ENCODE peak calls at places on chromosomes 5 and 9, in seven cellular contexts. V, N, O, I, X, Q and C are unnamed samples.

GRCh38 chr5:10550222-10550995 is 13.5 kb upstream of the ANKRD33B start:
- DNase-seq in V (no peak), N (peak), O (no peak), I (no peak), X (no peak), Q (no peak), C (no peak)

GRCh38 chr5:9239626-9240025 is 306.2 kb downstream of the SEMA5A start:
- DNase-seq in V (no peak), N (no peak), O (no peak), I (no peak), X (peak), Q (no peak), C (no peak)

GRCh38 chr5:56273376-56274005 is 40.4 kb upstream of the ANKRD55 start:
- DNase-seq in V (no peak), N (no peak), O (no peak), I (no peak), X (no peak), Q (no peak), C (no peak)

GRCh38 chr9:95887926-95888497 is 12.5 kb downstream of the ERCC6L2 start:
- DNase-seq in V (no peak), N (no peak), O (no peak), I (no peak), X (no peak), Q (no peak), C (peak)

GRCh38 chr5:109354761-109355160 is 55.0 kb downstream of the PJA2 start:
- DNase-seq in V (no peak), N (no peak), O (no peak), I (no peak), X (no peak), Q (no peak), C (no peak)

GRCh38 chr5:157447246-157447645 is 12.8 kb upstream of the NIPAL4 start:
- DNase-seq in V (no peak), N (no peak), O (peak), I (no peak), X (no peak), Q (no peak), C (no peak)

GRCh38 chr5:102010644-102011043 is 285.4 kb downstream of the SLCO4C1 start:
- DNase-seq in V (no peak), N (no peak), O (no peak), I (no peak), X (no peak), Q (no peak), C (no peak)

GRCh38 chr9:23829580-23830458 is 3.8 kb upstream of the ELAVL2 start:
- DNase-seq in V (no peak), N (no peak), O (no peak), I (no peak), X (peak), Q (no peak), C (no peak)

GRCh38 chr5:42309865-42310264 is 113.4 kb upstream of the GHR start:
- DNase-seq in V (no peak), N (no peak), O (no peak), I (no peak), X (no peak), Q (no peak), C (no peak)

GRCh38 chr9:35882265-35882848 is 12.2 kb upstream of the OR13J1 start:
- DNase-seq in V (peak), N (peak), O (peak), I (peak), X (peak), Q (peak), C (peak)

GRCh38 chr5:115469904-115470516 is 74.6 kb downstream of the FEM1C start:
- DNase-seq in V (no peak), N (no peak), O (no peak), I (no peak), X (no peak), Q (no peak), C (no peak)

GRCh38 chr5:150588495-150588890 is 52.0 kb upstream of the SYNPO start:
- DNase-seq in V (no peak), N (no peak), O (no peak), I (no peak), X (no peak), Q (no peak), C (no peak)

GRCh38 chr5:150587016-150587415 is 53.4 kb upstream of the SYNPO start:
- DNase-seq in V (no peak), N (no peak), O (no peak), I (no peak), X (no peak), Q (no peak), C (no peak)

GRCh38 chr5:150585781-150586461 is 54.5 kb upstream of the SYNPO start:
- DNase-seq in V (no peak), N (no peak), O (no peak), I (no peak), X (no peak), Q (no peak), C (no peak)

GRCh38 chr5:150589791-150590601 is 50.5 kb upstream of the SYNPO start:
- DNase-seq in V (no peak), N (no peak), O (peak), I (peak), X (peak), Q (no peak), C (no peak)

DNA sequence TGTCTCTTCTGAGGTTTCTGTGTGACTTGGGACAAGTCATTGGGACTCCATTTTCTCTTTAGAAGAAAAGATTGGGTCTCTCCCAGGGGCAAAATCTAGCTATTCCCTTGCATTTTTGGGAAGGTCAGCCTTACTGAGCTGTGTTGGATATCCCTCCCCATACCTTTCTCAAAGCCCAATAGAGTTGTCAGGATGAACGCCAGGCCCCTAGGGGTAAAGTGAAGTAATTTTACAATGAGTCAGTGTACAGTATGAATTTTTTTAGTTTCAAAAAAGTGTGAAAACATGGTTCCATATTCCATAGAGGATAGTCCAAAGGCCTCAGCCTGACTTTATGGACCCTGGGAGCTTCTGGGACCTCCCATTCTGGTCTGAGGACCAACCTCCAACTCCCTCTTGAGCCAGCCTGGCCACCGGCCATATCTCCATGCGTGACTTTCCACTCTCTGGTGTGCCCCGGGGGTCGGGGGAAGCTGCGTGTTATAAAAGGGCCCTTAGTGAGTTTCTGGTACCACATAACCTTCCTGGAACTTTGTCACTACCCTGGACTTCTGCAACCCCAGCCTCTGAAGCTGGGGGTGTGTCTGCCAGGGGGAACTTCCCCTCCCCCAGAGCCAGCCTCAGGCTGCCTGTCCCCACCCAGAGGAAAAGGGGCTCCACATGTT is 52.5 kb upstream of the SYNPO start:
- DNase-seq in V (no peak), N (peak), O (no peak), I (peak), X (no peak), Q (no peak), C (no peak)
- H3K27ac ChIP-seq in V (no peak), N (no peak), O (no peak), I (no peak), X (no peak), Q (no peak), C (no peak)

GRCh38 chr5:32129074-32129598 is 45.0 kb downstream of the GOLPH3 start:
- DNase-seq in V (no peak), N (no peak), O (no peak), I (no peak), X (no peak), Q (no peak), C (no peak)
- H3K27ac ChIP-seq in V (no peak), N (no peak), O (no peak), I (no peak), X (peak), Q (no peak), C (no peak)

GRCh38 chr5:93188876-93189485 is 392.0 kb downstream of the NR2F1-AS1 start:
- DNase-seq in V (no peak), N (peak), O (no peak), I (no peak), X (no peak), Q (no peak), C (no peak)
- H3K27ac ChIP-seq in V (peak), N (peak), O (no peak), I (no peak), X (no peak), Q (no peak), C (no peak)

GRCh38 chr5:171155621-171156020 is 153.4 kb upstream of the TLX3 start:
- DNase-seq in V (no peak), N (peak), O (no peak), I (no peak), X (peak), Q (no peak), C (no peak)
- H3K27ac ChIP-seq in V (no peak), N (peak), O (no peak), I (no peak), X (no peak), Q (no peak), C (no peak)

GRCh38 chr5:151096001-151096373 is 15.2 kb upstream of the TNIP1 start:
- DNase-seq in V (no peak), N (no peak), O (peak), I (no peak), X (no peak), Q (no peak), C (no peak)

GRCh38 chr5:151097081-151097480 is 16.2 kb upstream of the TNIP1 start:
- DNase-seq in V (no peak), N (no peak), O (no peak), I (no peak), X (no peak), Q (no peak), C (no peak)

GRCh38 chr5:151100690-151101089 is 19.9 kb upstream of the TNIP1 start:
- DNase-seq in V (no peak), N (no peak), O (no peak), I (no peak), X (no peak), Q (no peak), C (no peak)

GRCh38 chr5:151095341-151096000 is 14.6 kb upstream of the TNIP1 start:
- DNase-seq in V (no peak), N (peak), O (peak), I (no peak), X (no peak), Q (no peak), C (no peak)

DNA sequence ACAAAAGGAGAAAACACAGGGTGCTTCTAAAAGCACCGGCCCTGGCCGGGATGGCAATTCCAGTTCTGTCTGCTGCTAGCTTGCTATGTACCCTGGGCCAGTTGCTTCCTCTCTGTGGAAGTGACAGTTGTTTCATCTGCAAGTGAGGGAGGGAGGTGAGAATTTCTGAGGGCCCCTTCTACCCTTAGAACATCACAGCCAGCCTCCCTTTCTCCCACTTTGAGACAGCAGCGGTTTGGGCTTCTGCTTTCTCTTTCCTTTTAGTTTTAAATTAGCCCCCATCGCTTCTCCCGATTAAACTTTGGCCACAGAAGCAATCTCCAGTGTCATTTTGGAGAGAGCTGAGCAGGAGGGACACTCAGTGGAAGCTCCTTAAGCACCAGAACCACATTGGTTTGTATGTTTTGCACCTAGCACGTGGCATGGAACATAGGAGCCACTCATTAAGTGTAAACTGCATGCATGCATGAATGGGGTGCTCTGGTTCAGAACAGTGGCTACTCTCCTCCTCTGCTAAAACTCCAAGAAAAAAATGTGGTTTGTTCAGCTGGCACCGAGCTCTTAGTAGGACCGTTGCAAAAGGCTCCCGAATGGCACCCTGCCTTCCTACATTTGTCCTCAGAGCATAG is 17.5 kb upstream of the TNIP1 start:
- DNase-seq in V (no peak), N (no peak), O (no peak), I (no peak), X (no peak), Q (peak), C (no peak)
- H3K27ac ChIP-seq in V (no peak), N (no peak), O (no peak), I (peak), X (no peak), Q (peak), C (peak)

DNA sequence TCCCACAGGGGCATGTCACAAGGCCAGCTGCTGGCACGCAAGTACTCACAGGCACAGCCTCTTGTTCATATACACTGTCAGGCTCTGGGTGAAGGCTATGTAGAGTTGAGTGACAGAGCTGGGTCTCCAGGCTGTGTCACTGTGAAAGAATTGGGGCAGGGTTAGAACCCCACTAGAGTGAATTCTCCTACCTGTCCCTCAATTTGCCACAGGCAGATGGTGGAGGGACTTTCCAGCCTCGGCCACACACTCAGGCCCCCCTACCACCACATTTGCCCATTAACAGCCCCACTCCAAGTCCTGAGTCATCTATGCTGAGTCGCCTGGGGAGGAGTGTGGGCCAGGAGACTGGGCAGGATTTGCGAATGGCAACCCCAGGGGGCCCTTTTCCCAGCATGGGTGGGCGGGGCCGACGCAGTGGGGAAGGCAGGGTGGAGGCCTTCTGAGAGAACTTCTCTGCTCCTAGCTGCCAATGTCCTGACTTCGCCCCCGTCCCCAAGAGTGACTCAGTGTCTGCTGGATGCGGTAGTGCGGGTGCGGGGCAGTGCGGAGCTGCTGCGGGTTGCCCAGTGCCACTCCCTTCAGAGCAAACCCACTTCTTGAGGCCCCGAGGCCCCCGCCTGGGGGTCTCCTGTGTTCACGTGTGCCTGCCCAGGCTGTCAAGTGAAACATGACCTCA is 50.3 kb upstream of the PSD2 start:
- DNase-seq in V (peak), N (peak), O (no peak), I (no peak), X (peak), Q (no peak), C (no peak)
- H3K27ac ChIP-seq in V (peak), N (no peak), O (peak), I (no peak), X (no peak), Q (no peak), C (no peak)

DNA sequence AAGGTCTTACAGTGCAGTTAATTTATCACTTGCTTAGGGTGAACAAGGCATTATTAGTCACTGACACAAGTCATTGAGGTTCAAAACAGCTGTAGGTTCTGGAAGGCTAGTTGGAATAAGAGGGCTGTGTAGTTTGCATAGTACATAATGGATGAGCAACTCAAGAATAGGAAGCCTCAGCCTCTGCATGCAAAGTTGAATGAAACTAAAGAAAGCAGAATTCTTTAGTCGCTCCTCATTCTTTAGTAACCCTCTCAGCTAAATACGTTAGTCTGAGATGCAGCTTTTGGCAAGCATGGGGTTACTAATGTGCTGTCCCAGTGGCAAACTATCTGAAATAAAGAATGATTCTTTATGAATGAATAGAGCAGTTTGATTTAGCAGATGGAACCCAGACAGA is 74.2 kb downstream of the ADGRV1 start:
- DNase-seq in V (no peak), N (no peak), O (no peak), I (no peak), X (no peak), Q (no peak), C (no peak)
- H3K27ac ChIP-seq in V (no peak), N (no peak), O (no peak), I (no peak), X (no peak), Q (no peak), C (no peak)

DNA sequence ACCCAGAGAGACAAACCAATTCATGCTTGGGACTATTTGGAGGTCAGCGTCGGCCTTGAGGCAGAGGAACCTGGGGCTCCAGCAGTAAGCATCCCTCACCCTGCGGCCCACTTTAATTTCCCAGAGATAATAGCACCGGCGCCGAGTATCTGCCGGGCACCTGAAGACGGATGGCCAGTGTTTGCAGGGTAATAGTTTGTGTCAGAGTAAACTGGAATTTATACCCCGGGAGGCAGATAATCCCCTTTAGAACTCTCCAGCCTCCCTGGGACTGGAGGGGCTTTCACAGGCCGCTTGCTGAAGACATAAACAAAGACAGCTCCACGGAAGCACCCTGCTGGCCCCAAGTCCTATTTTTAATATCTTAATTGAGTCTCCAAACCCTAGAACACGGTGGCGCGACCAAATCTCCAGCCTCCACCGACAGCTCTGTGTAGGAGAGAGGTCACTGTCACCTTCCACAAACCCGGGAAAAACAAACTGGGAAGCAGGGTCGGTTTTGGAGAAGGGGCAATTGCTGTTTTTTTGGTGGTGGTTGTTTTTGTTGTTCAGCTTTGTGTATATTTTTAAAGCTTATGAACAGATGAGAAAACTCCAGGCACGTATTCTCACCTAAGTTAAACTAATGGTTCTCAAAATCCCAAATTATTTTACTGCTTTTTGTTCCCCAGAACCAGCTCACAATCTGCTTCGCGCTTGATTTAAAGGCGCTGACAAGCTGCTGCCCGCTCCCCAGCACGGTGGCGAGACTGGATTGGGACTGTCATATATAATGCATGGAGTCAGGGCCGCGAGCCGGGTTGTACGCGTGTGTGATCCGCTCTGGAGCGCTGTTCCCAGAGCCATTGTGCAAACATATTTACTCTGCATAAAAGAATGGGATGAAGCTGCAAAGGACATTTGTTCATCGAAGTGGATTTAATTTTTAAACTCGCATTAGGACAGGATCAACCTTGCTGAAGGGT is 17.6 kb upstream of the FCN1 start:
- DNase-seq in V (no peak), N (no peak), O (no peak), I (peak), X (no peak), Q (no peak), C (no peak)
- H3K27ac ChIP-seq in V (no peak), N (no peak), O (no peak), I (no peak), X (no peak), Q (no peak), C (no peak)

GRCh38 chr5:77893225-77893860 is 117.2 kb upstream of the TBCA start:
- DNase-seq in V (peak), N (peak), O (no peak), I (no peak), X (peak), Q (no peak), C (no peak)
- H3K27ac ChIP-seq in V (peak), N (peak), O (no peak), I (no peak), X (peak), Q (no peak), C (no peak)

GRCh38 chr5:67338416-67338815 is 141.8 kb upstream of the CD180 start:
- DNase-seq in V (no peak), N (peak), O (no peak), I (no peak), X (no peak), Q (no peak), C (no peak)
- H3K27ac ChIP-seq in V (no peak), N (no peak), O (no peak), I (no peak), X (no peak), Q (no peak), C (no peak)